ENCODE peak calls at places on chromosomes 1 and 21, in seven cellular contexts. J, Y, W, Q, H, S and X are unnamed samples.

GRCh38 chr1:12619396-12620141 is 1.6 kb upstream of the DHRS3 start:
- DNase-seq in J (peak; percentile 87), Y (peak; percentile 90), W (peak; percentile 90), Q (peak; percentile 91), H (peak; percentile 97), S (peak; percentile 54), X (peak; percentile 77)

GRCh38 chr1:159771501-159771900 is 9.3 kb upstream of the DUSP23 start:
- DNase-seq in J (no peak), Y (no peak), W (no peak), Q (no peak), H (no peak), S (no peak), X (no peak)

GRCh38 chr1:178266619-178267066 is 172.7 kb downstream of the RASAL2 start:
- DNase-seq in J (no peak), Y (no peak), W (no peak), Q (no peak), H (no peak), S (no peak), X (no peak)

GRCh38 chr1:167109125-167109524 is 15.2 kb downstream of the STYXL2 start:
- DNase-seq in J (no peak), Y (no peak), W (no peak), Q (no peak), H (no peak), S (no peak), X (no peak)

GRCh38 chr1:214233856-214234634 is 46.9 kb upstream of the SMYD2 start:
- DNase-seq in J (no peak), Y (no peak), W (no peak), Q (no peak), H (no peak), S (no peak), X (no peak)

GRCh38 chr21:16389622-16390021 is 659.8 kb downstream of the USP25 start:
- DNase-seq in J (no peak), Y (no peak), W (no peak), Q (no peak), H (no peak), S (no peak), X (no peak)

GRCh38 chr1:194069168-194069830 is 882.9 kb upstream of the B3GALT2 start:
- DNase-seq in J (peak; percentile 16), Y (no peak), W (peak; percentile 22), Q (peak; percentile 19), H (no peak), S (no peak), X (no peak)

GRCh38 chr1:106615473-106615872 is 441.0 kb upstream of the PRMT6 start:
- DNase-seq in J (no peak), Y (no peak), W (no peak), Q (no peak), H (no peak), S (no peak), X (no peak)

GRCh38 chr1:201275266-201275666 is 8.0 kb upstream of the PKP1 start:
- DNase-seq in J (peak; percentile 43), Y (peak; percentile 80), W (no peak), Q (peak; percentile 81), H (peak; percentile 84), S (no peak), X (no peak)

GRCh38 chr1:164682570-164682969 is 123.6 kb downstream of the PBX1 start:
- DNase-seq in J (no peak), Y (no peak), W (no peak), Q (no peak), H (no peak), S (no peak), X (no peak)

GRCh38 chr1:166129006-166129405 is 37.8 kb downstream of the FAM78B start:
- DNase-seq in J (no peak), Y (no peak), W (no peak), Q (no peak), H (no peak), S (no peak), X (no peak)

GRCh38 chr1:54850082-54850730 is 36.8 kb downstream of the DHCR24 start:
- DNase-seq in J (peak; percentile 40), Y (no peak), W (no peak), Q (no peak), H (no peak), S (no peak), X (no peak)

GRCh38 chr1:166822385-166822784 is 16.9 kb upstream of the POGK start:
- DNase-seq in J (no peak), Y (no peak), W (no peak), Q (no peak), H (no peak), S (no peak), X (no peak)

GRCh38 chr1:212977781-212978645 is 27.7 kb downstream of the VASH2 start:
- DNase-seq in J (peak; percentile 19), Y (no peak), W (no peak), Q (no peak), H (no peak), S (no peak), X (no peak)

GRCh38 chr1:236514703-236515442 is 8.9 kb upstream of the LGALS8 start:
- DNase-seq in J (no peak), Y (no peak), W (no peak), Q (no peak), H (no peak), S (no peak), X (no peak)

GRCh38 chr1:92476071-92476607 is 10.6 kb downstream of the GFI1 start:
- DNase-seq in J (no peak), Y (no peak), W (no peak), Q (peak; percentile 41), H (no peak), S (peak; percentile 60), X (peak; percentile 90)

GRCh38 chr1:153985341-153985912 is 712 bp downstream of the RAB13 start:
- DNase-seq in J (peak; percentile 88), Y (no peak), W (peak; percentile 73), Q (peak; percentile 36), H (peak; percentile 89), S (no peak), X (no peak)

GRCh38 chr1:16351449-16351993 is 759 bp downstream of the FBXO42 start:
- DNase-seq in J (peak; percentile 34), Y (no peak), W (no peak), Q (no peak), H (peak; percentile 59), S (no peak), X (no peak)

GRCh38 chr1:162689745-162690671 is 57.7 kb downstream of the DDR2 start:
- DNase-seq in J (peak; percentile 36), Y (no peak), W (no peak), Q (no peak), H (peak; percentile 38), S (no peak), X (no peak)
- H3K4me3 ChIP-seq in J (no peak overlapping the region), Y (no peak overlapping the region), W (no peak overlapping the region), Q (no peak overlapping the region), H (peak overlapping the region; percentile 17), S (no peak overlapping the region), X (no peak overlapping the region)

GRCh38 chr1:113980120-113980519 is 846 bp downstream of the OLFML3 start:
- DNase-seq in J (peak; percentile 46), Y (peak; percentile 21), W (peak; percentile 84), Q (peak; percentile 41), H (peak; percentile 66), S (no peak), X (no peak)
- H3K4me1 ChIP-seq in J (peaks cover 27% of the 10 kb centered on the region), Y (peaks cover 53% of the 10 kb centered on the region), W (peaks cover 8% of the 10 kb centered on the region), Q (peaks cover 29% of the 10 kb centered on the region), H (peaks cover 93% of the 10 kb centered on the region), S (no peaks in the 10 kb centered on the region), X (no peaks in the 10 kb centered on the region)

GRCh38 chr1:44569491-44569890 is 104.8 kb downstream of the TMEM53 start:
- DNase-seq in J (no peak), Y (no peak), W (no peak), Q (no peak), H (no peak), S (no peak), X (no peak)

GRCh38 chr1:44568128-44568900 is 106.0 kb downstream of the TMEM53 start:
- DNase-seq in J (no peak), Y (no peak), W (no peak), Q (no peak), H (no peak), S (no peak), X (no peak)

GRCh38 chr1:44571712-44572571 is 102.3 kb downstream of the TMEM53 start:
- DNase-seq in J (no peak), Y (no peak), W (no peak), Q (no peak), H (peak; percentile 24), S (no peak), X (peak; percentile 27)

GRCh38 chr1:44565265-44565750 is 109.0 kb downstream of the TMEM53 start:
- DNase-seq in J (no peak), Y (no peak), W (no peak), Q (no peak), H (no peak), S (no peak), X (no peak)

GRCh38 chr1:44566281-44567046 is 107.8 kb downstream of the TMEM53 start:
- DNase-seq in J (no peak), Y (no peak), W (no peak), Q (no peak), H (no peak), S (no peak), X (no peak)
- H3K27me3 ChIP-seq in J (peaks cover 90% of the 10 kb centered on the region), Y (no peaks in the 10 kb centered on the region), W (no peaks in the 10 kb centered on the region), Q (peaks cover 57% of the 10 kb centered on the region), H (peaks cover 89% of the 10 kb centered on the region), S (no peaks in the 10 kb centered on the region), X (no peaks in the 10 kb centered on the region)

DNA sequence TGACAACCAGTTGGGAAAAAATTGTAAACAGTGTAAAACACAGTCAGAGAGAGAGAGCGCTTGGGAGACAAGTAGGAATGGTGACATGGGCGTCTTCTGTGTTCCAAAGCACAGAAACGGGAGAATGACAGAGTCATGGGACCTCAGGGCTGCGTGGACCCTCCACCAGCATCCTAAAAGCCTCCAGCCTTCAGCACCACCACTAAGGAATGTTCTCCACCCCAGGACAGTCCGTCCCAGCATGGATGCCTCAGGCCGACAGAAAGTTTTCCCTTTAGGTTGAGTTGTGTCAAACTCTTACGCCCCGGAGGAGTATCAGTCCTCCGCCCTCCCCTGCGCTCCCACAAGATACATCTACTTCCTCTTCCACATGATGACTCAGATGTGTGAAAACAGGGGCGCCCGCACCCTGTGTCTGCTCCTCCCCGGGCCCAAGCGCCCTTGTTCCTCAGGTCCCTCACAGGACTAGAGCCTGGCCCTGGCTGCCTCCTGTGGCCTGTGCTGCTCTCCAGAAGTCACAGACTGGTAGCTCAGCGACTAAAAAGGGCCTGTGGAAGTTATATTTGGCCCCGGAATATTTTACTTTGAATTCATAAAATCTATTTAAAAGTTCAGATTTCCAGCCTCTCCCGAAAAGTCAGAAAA is 63.9 kb upstream of the EFHD2 start:
- DNase-seq in J (no peak), Y (no peak), W (no peak), Q (peak; percentile 67), H (no peak), S (peak; percentile 60), X (peak; percentile 43)
- H3K4me3 ChIP-seq in J (no peak overlapping the region), Y (no peak overlapping the region), W (no peak overlapping the region), Q (no peak overlapping the region), H (no peak overlapping the region), S (no peak overlapping the region), X (no peak overlapping the region)

DNA sequence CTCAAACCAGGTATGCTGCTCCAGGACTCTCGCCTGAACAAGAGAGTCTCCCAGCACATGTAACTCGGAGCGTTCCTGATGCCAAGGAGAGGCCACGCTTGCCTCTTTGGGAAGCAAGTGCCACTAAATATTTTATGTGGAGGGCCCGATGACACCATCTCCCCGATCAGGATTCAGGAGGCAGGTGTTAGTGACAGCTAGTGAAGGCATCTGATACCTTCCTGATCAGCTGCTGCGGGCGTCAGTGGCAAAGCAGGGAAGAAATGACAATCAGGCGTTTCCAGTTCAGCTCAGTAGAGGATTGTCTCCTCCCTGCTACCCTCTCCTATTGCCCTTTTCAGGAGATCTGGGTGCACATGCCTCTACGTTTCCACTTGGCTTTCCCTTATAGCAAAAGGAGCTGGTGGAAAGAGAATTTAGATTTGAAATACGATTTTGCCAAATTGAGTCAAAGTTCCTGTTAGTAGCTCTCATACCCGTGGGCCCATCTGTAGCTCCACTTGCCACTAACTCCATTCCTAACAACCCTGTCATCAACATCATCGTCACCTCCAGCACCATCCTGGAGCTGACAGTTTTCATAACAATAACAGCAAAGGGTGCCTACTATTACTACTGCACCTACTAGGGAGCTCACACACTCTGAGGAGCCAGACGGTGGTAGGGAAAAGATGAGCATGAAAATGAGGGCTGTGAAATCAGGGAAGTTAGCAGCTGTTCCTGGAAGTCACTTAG is 21.6 kb downstream of the PLXNA2 start:
- DNase-seq in J (no peak), Y (no peak), W (no peak), Q (no peak), H (no peak), S (no peak), X (no peak)
- H3K4me1 ChIP-seq in J (peaks cover 24% of the 10 kb centered on the region), Y (peaks cover 70% of the 10 kb centered on the region), W (peaks cover 16% of the 10 kb centered on the region), Q (peaks cover 24% of the 10 kb centered on the region), H (peaks cover 27% of the 10 kb centered on the region), S (no peaks in the 10 kb centered on the region), X (no peaks in the 10 kb centered on the region)